ENCODE peak calls at places on chromosomes 6 and 20, in five cellular contexts. G is HFF-Myc, O is breast epithelium, V is psoas muscle, N is endothelial cell. R is an unnamed sample.
A peak's percentile ranks its signal among the peaks of the same experiment; 100 is the strongest.

GRCh38 chr20:19858972-19859371 is 100.9 kb downstream of the RIN2 start:
- DNase-seq in G (no peak), O (no peak), V (peak; percentile 55), N (no peak), R (no peak)

GRCh38 chr20:5041433-5041832 is 40.1 kb upstream of the SLC23A2 start:
- DNase-seq in G (no peak), O (no peak), V (no peak), N (no peak), R (no peak)

GRCh38 chr6:7449018-7449417 is 59.4 kb downstream of the RIOK1 start:
- DNase-seq in G (no peak), O (no peak), V (no peak), N (no peak), R (no peak)

GRCh38 chr6:119078449-119079287 is at the start of gene FAM184A:
- DNase-seq in G (no peak), O (peak; percentile 70), V (peak; percentile 79), N (peak; percentile 87), R (peak; percentile 77)

GRCh38 chr20:64268180-64268579 is 12.6 kb downstream of the PCMTD2 start:
- DNase-seq in G (no peak), O (no peak), V (no peak), N (no peak), R (no peak)

GRCh38 chr20:61162506-61162905 is 89.6 kb upstream of the CDH4 start:
- DNase-seq in G (no peak), O (no peak), V (no peak), N (no peak), R (no peak)

GRCh38 chr6:35948725-35949124 is 27.8 kb upstream of the SRPK1 start:
- DNase-seq in G (no peak), O (no peak), V (no peak), N (peak; percentile 16), R (no peak)

GRCh38 chr20:63973160-63973479 is 3.4 kb upstream of the ZNF512B start:
- DNase-seq in G (no peak), O (no peak), V (no peak), N (no peak), R (no peak)

GRCh38 chr6:9456241-9456658 is 958.6 kb downstream of the TFAP2A start:
- DNase-seq in G (no peak), O (no peak), V (no peak), N (no peak), R (no peak)

GRCh38 chr6:88008821-88009220 is 38.8 kb upstream of the SPACA1 start:
- DNase-seq in G (no peak), O (no peak), V (no peak), N (no peak), R (no peak)

GRCh38 chr6:37699138-37699766 is 1.6 kb upstream of the MDGA1 start:
- DNase-seq in G (no peak), O (no peak), V (no peak), N (no peak), R (no peak)

GRCh38 chr20:58453391-58453790 is 61.8 kb downstream of the APCDD1L start:
- DNase-seq in G (no peak), O (no peak), V (no peak), N (no peak), R (no peak)

GRCh38 chr20:3836132-3836531 is 10.5 kb upstream of the MAVS start:
- DNase-seq in G (no peak), O (no peak), V (no peak), N (no peak), R (no peak)

GRCh38 chr20:24136659-24137246 is 148.2 kb upstream of the GGTLC1 start:
- DNase-seq in G (no peak), O (no peak), V (no peak), N (no peak), R (no peak)

GRCh38 chr6:105112577-105112976 is 67.2 kb downstream of the POPDC3 start:
- DNase-seq in G (no peak), O (no peak), V (no peak), N (no peak), R (no peak)

GRCh38 chr6:150208606-150209352 is 65.9 kb downstream of the PPP1R14C start:
- DNase-seq in G (no peak), O (no peak), V (no peak), N (no peak), R (no peak)

GRCh38 chr6:118207947-118208346 is 300.9 kb downstream of the SLC35F1 start:
- DNase-seq in G (no peak), O (no peak), V (no peak), N (no peak), R (no peak)

GRCh38 chr6:116568851-116569755 is 2.2 kb upstream of the RWDD1 start:
- DNase-seq in G (no peak), O (no peak), V (no peak), N (no peak), R (no peak)

GRCh38 chr6:19637010-19637409 is 200.2 kb upstream of the ID4 start:
- DNase-seq in G (no peak), O (no peak), V (no peak), N (no peak), R (no peak)

GRCh38 chr6:33967966-33968724 is 164.3 kb upstream of the MLN start:
- DNase-seq in G (no peak), O (no peak), V (no peak), N (no peak), R (no peak)

GRCh38 chr20:32718749-32719348 is 24.4 kb downstream of the COMMD7 start:
- DNase-seq in G (no peak), O (no peak), V (no peak), N (no peak), R (no peak)

GRCh38 chr20:17295991-17296390 is 69.2 kb downstream of the PCSK2 start:
- DNase-seq in G (no peak), O (no peak), V (no peak), N (no peak), R (no peak)

GRCh38 chr20:50055524-50056083 is 57.3 kb downstream of the UBE2V1 start:
- DNase-seq in G (no peak), O (no peak), V (no peak), N (no peak), R (no peak)

GRCh38 chr20:15252289-15252688 is 914.9 kb upstream of the FLRT3 start:
- DNase-seq in G (no peak), O (no peak), V (no peak), N (no peak), R (no peak)

GRCh38 chr6:45254242-45254641 is 73.9 kb upstream of the RUNX2 start:
- DNase-seq in G (no peak), O (no peak), V (no peak), N (no peak), R (no peak)

GRCh38 chr6:142853244-142854180 is 91.5 kb downstream of the HIVEP2 start:
- DNase-seq in G (no peak), O (no peak), V (no peak), N (no peak), R (no peak)

GRCh38 chr20:768426-768978 is at the start of gene SLC52A3:
- DNase-seq in G (no peak), O (peak; percentile 70), V (no peak), N (peak; percentile 56), R (peak; percentile 19)

GRCh38 chr6:109840034-109840433 is 138.1 kb upstream of the GPR6 start:
- DNase-seq in G (no peak), O (no peak), V (no peak), N (no peak), R (no peak)

GRCh38 chr20:51462566-51463276 is 79.8 kb downstream of the NFATC2 start:
- DNase-seq in G (no peak), O (no peak), V (peak; percentile 93), N (no peak), R (no peak)

GRCh38 chr6:117399924-117400323 is 25.8 kb downstream of the ROS1 start:
- DNase-seq in G (no peak), O (no peak), V (no peak), N (no peak), R (no peak)

GRCh38 chr6:9131201-9131600 is 695.9 kb upstream of the SLC35B3 start:
- DNase-seq in G (no peak), O (no peak), V (no peak), N (no peak), R (no peak)

DNA sequence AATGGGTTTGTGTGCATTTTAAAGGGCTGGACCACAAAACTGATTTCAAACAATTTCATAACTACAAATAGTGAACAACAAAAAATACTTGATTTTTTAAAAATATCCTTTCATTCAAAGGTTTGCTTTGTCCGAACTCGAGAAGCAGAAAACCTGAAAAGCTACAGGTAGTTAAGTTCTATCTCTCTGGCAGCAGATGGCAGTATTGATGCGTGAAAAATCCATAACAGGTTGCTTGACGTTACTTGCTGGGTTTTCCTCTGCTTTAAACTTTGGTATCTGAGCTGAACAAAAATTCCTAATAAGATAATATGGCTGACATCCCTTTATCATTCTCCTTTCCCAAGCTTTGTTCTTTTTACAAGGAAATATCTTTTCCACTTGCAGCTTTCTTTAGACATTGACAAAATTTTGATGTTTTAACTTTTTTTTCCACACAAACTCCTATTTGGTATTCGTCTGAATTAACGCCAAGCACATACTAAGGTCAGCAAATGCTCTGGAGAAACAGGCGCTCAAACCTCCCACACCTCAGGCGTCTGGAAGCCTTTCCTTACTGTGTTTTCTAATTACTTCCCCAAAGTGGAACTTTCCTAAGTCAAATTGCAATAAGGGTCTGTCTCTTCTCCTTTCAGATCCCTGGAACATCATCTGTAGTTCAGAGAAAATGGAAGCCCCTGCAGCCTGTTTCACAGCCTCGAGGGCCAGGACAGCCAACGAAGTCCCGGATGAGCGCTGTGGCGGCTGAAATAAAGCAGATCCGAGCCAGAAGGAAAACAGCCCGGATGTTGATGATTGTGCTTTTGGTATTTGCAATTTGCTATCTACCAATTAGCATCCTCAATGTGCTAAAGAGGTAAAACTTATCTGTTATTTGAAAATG is 50.3 kb upstream of the GFRAL start:
- DNase-seq in G (peak; percentile 22), O (no peak), V (peak; percentile 44), N (peak; percentile 34), R (no peak)
- TF ChIP-seq CTCF in G (peak; percentile 62), O (peak; percentile 57), V (peak; percentile 44), N (peak; percentile 59), R (peak; percentile 75)

DNA sequence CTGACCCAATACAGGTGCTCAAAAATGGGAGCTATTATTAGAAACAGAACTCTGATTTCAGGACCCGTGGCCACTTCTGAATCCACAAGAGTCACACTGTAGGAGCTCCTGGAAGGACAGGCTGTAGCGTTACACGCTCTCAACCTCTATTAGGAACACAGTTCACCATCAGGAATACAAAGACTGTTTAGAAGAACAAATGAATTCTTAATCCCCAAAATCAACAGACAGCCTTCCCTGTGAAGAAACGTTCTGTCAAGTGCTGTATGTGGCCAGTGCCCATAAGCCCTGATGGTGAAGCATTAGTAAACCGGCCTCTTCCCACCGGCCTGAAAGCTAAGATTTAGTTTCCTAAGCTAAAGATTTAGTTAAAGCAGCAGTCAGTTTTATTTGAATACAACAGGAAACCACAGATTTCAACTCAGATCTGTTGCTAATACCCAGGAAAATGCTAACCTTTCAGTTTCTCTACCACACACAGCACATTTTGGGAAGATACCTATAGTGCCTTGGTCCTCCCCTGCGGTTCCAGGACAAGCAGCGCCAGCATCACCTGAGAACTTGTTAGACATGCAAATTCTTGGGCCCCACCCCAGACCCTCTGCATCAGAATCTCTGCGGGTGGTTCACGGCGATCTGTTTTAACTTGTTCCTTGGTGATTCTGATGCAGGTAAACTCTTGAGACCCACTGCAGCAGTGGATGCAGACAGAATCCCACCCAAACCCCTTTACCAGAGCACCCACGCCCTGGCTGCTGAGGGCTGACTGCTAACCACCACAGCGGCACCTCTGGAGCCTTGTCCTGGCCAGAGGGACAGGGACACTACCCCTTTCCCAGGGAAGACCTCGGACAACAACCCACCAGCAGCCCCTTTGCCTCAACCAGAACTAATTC is 33.4 kb downstream of the MTRES1 start:
- DNase-seq in G (no peak), O (no peak), V (no peak), N (no peak), R (no peak)
- TF ChIP-seq CTCF in G (no peak), O (no peak), V (no peak), N (no peak), R (no peak)

GRCh38 chr6:75546401-75546800 is 52.8 kb upstream of the FILIP1 start:
- DNase-seq in G (peak; percentile 6), O (no peak), V (no peak), N (no peak), R (no peak)
- TF ChIP-seq CTCF in G (no peak), O (no peak), V (peak; percentile 17), N (peak; percentile 22), R (no peak)

GRCh38 chr6:44068607-44069296 is 58.5 kb downstream of the MRPL14 start:
- DNase-seq in G (no peak), O (no peak), V (peak; percentile 26), N (no peak), R (no peak)
- TF ChIP-seq CTCF in G (no peak), O (no peak), V (no peak), N (no peak), R (no peak)

R was measured in progenitor cell of endocrine pancreas.